ENCODE peak calls at places on chromosomes 16 and 17, in eight cellular contexts. B is stimulated activated CD8-positive, alpha-beta memory T cell treated with anti-CD3 and anti-CD28 coated beads, Interleukin-15, amount 100 ng/mL, for 48 hours; J is COR-L47; D is cerebellum; C is iPS DF 6.9; Z is stimulated activated CD4-positive, alpha-beta T cell treated with anti-CD3 and anti-CD28 coated beads, Interleukin-15, amount 100 ng/mL, for 1 hour; U is AG04449; Y is T-helper 17 cell. Q is an unnamed sample.

GRCh38 chr16:53945996-53946395 is 242.0 kb downstream of the FTO start:
- DNase-seq in B (no peak), J (no peak), D (no peak), C (peak), Z (no peak), U (no peak), Y (no peak), Q (no peak)

GRCh38 chr17:37821025-37821713 is 76.3 kb upstream of the HNF1B start:
- DNase-seq in B (no peak), J (no peak), D (no peak), C (no peak), Z (no peak), U (no peak), Y (no peak), Q (no peak)

GRCh38 chr16:87952751-87953150 is 1.5 kb downstream of the BANP start:
- DNase-seq in B (no peak), J (no peak), D (no peak), C (no peak), Z (no peak), U (no peak), Y (no peak), Q (no peak)

GRCh38 chr16:25135239-25135878 is 23.8 kb downstream of the LCMT1 start:
- DNase-seq in B (no peak), J (peak), D (no peak), C (no peak), Z (no peak), U (peak), Y (no peak), Q (no peak)

GRCh38 chr16:48188449-48189102 is 32.8 kb upstream of the ABCC12 start:
- DNase-seq in B (no peak), J (no peak), D (no peak), C (no peak), Z (no peak), U (no peak), Y (no peak), Q (no peak)

GRCh38 chr17:17638467-17638866 is 42.8 kb upstream of the RAI1 start:
- DNase-seq in B (no peak), J (no peak), D (no peak), C (no peak), Z (no peak), U (no peak), Y (no peak), Q (no peak)

GRCh38 chr16:72424776-72425175 is 252.8 kb upstream of the PMFBP1 start:
- DNase-seq in B (no peak), J (no peak), D (no peak), C (no peak), Z (no peak), U (no peak), Y (no peak), Q (no peak)

GRCh38 chr17:76370261-76370993 is 14.0 kb upstream of the SPHK1 start:
- DNase-seq in B (no peak), J (no peak), D (no peak), C (no peak), Z (no peak), U (peak), Y (no peak), Q (no peak)

GRCh38 chr17:48642059-48642842 is 16.1 kb upstream of the HOXB9 start:
- DNase-seq in B (no peak), J (no peak), D (no peak), C (no peak), Z (no peak), U (no peak), Y (no peak), Q (no peak)

GRCh38 chr17:34378664-34379101 is 15.7 kb upstream of the CCL1 start:
- DNase-seq in B (no peak), J (no peak), D (no peak), C (no peak), Z (no peak), U (no peak), Y (no peak), Q (no peak)

GRCh38 chr16:30356401-30357084 is 1.4 kb upstream of the CD2BP2 start:
- DNase-seq in B (no peak), J (no peak), D (no peak), C (no peak), Z (no peak), U (no peak), Y (no peak), Q (peak)

GRCh38 chr17:80527016-80527645 is 17.5 kb upstream of the RPTOR start:
- DNase-seq in B (no peak), J (no peak), D (no peak), C (no peak), Z (no peak), U (no peak), Y (no peak), Q (no peak)

GRCh38 chr17:7295230-7296180 is 1.1 kb upstream of the YBX2 start:
- DNase-seq in B (no peak), J (no peak), D (no peak), C (no peak), Z (no peak), U (no peak), Y (no peak), Q (no peak)

GRCh38 chr17:78184311-78184710 is 2.5 kb downstream of the TK1 start:
- DNase-seq in B (no peak), J (no peak), D (no peak), C (no peak), Z (no peak), U (no peak), Y (no peak), Q (no peak)

GRCh38 chr16:58753711-58754134 is 19.6 kb upstream of the GOT2 start:
- DNase-seq in B (no peak), J (no peak), D (no peak), C (no peak), Z (no peak), U (no peak), Y (no peak), Q (no peak)

GRCh38 chr16:47503936-47504335 is 42.8 kb downstream of the PHKB start:
- DNase-seq in B (no peak), J (no peak), D (no peak), C (no peak), Z (no peak), U (no peak), Y (no peak), Q (no peak)

GRCh38 chr16:88437367-88437964 is 15.6 kb upstream of the ZFPM1 start:
- DNase-seq in B (no peak), J (peak), D (peak), C (peak), Z (peak), U (no peak), Y (peak), Q (no peak)

GRCh38 chr17:49741009-49741691 is 22.8 kb downstream of the FAM117A start:
- DNase-seq in B (no peak), J (no peak), D (peak), C (no peak), Z (no peak), U (no peak), Y (no peak), Q (no peak)

GRCh38 chr17:55190748-55191147 is 74.0 kb upstream of the HLF start:
- DNase-seq in B (no peak), J (no peak), D (no peak), C (no peak), Z (no peak), U (no peak), Y (no peak), Q (no peak)

GRCh38 chr16:67284699-67285646 is 5.6 kb downstream of the PLEKHG4 start:
- DNase-seq in B (no peak), J (peak), D (peak), C (peak), Z (no peak), U (no peak), Y (no peak), Q (no peak)

GRCh38 chr16:17171250-17172143 is 299.3 kb downstream of the XYLT1 start:
- DNase-seq in B (no peak), J (no peak), D (no peak), C (no peak), Z (no peak), U (no peak), Y (no peak), Q (no peak)

GRCh38 chr17:69485901-69486643 is 71.6 kb downstream of the MAP2K6 start:
- DNase-seq in B (no peak), J (no peak), D (no peak), C (no peak), Z (no peak), U (no peak), Y (no peak), Q (no peak)

GRCh38 chr17:17328251-17328650 is 25.1 kb downstream of the NT5M start:
- DNase-seq in B (no peak), J (no peak), D (no peak), C (no peak), Z (no peak), U (no peak), Y (no peak), Q (no peak)

GRCh38 chr17:1315891-1316403 is 36.5 kb downstream of the TRARG1 start:
- DNase-seq in B (no peak), J (peak), D (no peak), C (no peak), Z (no peak), U (no peak), Y (no peak), Q (no peak)

GRCh38 chr16:49998991-49999390 is 26.0 kb upstream of the CNEP1R1 start:
- DNase-seq in B (no peak), J (no peak), D (no peak), C (no peak), Z (no peak), U (no peak), Y (no peak), Q (no peak)

GRCh38 chr17:27389542-27390140 is 66.6 kb upstream of the KSR1 start:
- DNase-seq in B (no peak), J (no peak), D (no peak), C (no peak), Z (no peak), U (no peak), Y (no peak), Q (no peak)

GRCh38 chr16:4111748-4112696 is 4.2 kb downstream of the ADCY9 start:
- DNase-seq in B (no peak), J (no peak), D (no peak), C (no peak), Z (no peak), U (no peak), Y (no peak), Q (no peak)

GRCh38 chr16:49961087-49961486 is 63.9 kb upstream of the CNEP1R1 start:
- DNase-seq in B (no peak), J (no peak), D (no peak), C (no peak), Z (no peak), U (no peak), Y (no peak), Q (no peak)

GRCh38 chr16:30368122-30368791 is 2.0 kb downstream of the TBC1D10B start:
- DNase-seq in B (no peak), J (no peak), D (no peak), C (no peak), Z (no peak), U (no peak), Y (no peak), Q (no peak)

GRCh38 chr17:64632606-64633005 is 29.5 kb downstream of the SMURF2 start:
- DNase-seq in B (no peak), J (no peak), D (no peak), C (no peak), Z (no peak), U (no peak), Y (no peak), Q (no peak)

GRCh38 chr17:18191071-18191667 is 7.5 kb downstream of the ALKBH5 start:
- DNase-seq in B (no peak), J (no peak), D (no peak), C (no peak), Z (no peak), U (no peak), Y (no peak), Q (no peak)

GRCh38 chr16:79560923-79561322 is 39.6 kb downstream of the MAF start:
- DNase-seq in B (no peak), J (no peak), D (no peak), C (no peak), Z (no peak), U (no peak), Y (no peak), Q (no peak)

GRCh38 chr16:24577167-24577566 is 37.8 kb downstream of the RBBP6 start:
- DNase-seq in B (no peak), J (no peak), D (no peak), C (no peak), Z (no peak), U (no peak), Y (no peak), Q (no peak)

GRCh38 chr17:4584125-4584834 is at the start of gene SMTNL2:
- DNase-seq in B (no peak), J (no peak), D (no peak), C (no peak), Z (no peak), U (no peak), Y (no peak), Q (no peak)

Q was measured in nucleus accumbens.